ENCODE peak calls at places on chromosomes 2 and 18, in nine cellular contexts. W, P, G, T, X, A, U, K and Z are unnamed samples.

GRCh38 chr18:2848879-2849254 is 2.1 kb downstream of the EMILIN2 start:
- DNase-seq in T (no peak), K (no peak), P (no peak), G (no peak), X (no peak), A (no peak), W (no peak), U (no peak), Z (no peak)

GRCh38 chr2:151258121-151258520 is 3.5 kb downstream of the RBM43 start:
- DNase-seq in U (no peak), A (no peak), G (no peak), X (no peak), T (peak; percentile 57), K (no peak), P (peak; percentile 49), W (no peak), Z (no peak)

GRCh38 chr18:43830905-43831304 is 553.6 kb upstream of the SYT4 start:
- DNase-seq in K (no peak), P (no peak), X (no peak), U (no peak), G (no peak), W (no peak), T (no peak), A (no peak), Z (no peak)

GRCh38 chr2:134574610-134575332 is 144.0 kb downstream of the TMEM163 start:
- DNase-seq in X (no peak), U (no peak), A (no peak), W (no peak), K (no peak), P (no peak), G (peak; percentile 34), T (no peak), Z (no peak)

GRCh38 chr2:1744446-1745170 is at the start of gene PXDN:
- DNase-seq in X (peak; percentile 56), P (peak; percentile 69), W (no peak), G (peak; percentile 97), U (no peak), A (no peak), K (peak; percentile 45), T (no peak), Z (no peak)

GRCh38 chr2:62920070-62920469 is 130.6 kb upstream of the OTX1 start:
- DNase-seq in X (no peak), P (peak; percentile 10), W (no peak), K (no peak), G (no peak), U (no peak), T (no peak), A (no peak), Z (no peak)

GRCh38 chr2:113281920-113282746 is 3.4 kb upstream of the PAX8 start:
- DNase-seq in G (no peak), X (no peak), T (no peak), U (no peak), P (no peak), K (no peak), A (no peak), W (no peak), Z (no peak)

GRCh38 chr2:57141269-57141668 is 905.3 kb upstream of the VRK2 start:
- DNase-seq in T (no peak), X (no peak), P (no peak), A (no peak), U (no peak), W (no peak), G (no peak), K (no peak), Z (no peak)

GRCh38 chr18:62555135-62555534 is 32.3 kb downstream of the ZCCHC2 start:
- DNase-seq in T (no peak), U (peak; percentile 21), W (no peak), A (no peak), K (no peak), P (peak; percentile 19), G (no peak), X (no peak), Z (no peak)

GRCh38 chr2:229243880-229244560 is 27.1 kb downstream of the PID1 start:
- DNase-seq in A (no peak), W (no peak), K (no peak), P (peak; percentile 23), X (no peak), G (no peak), U (no peak), T (no peak), Z (no peak)

GRCh38 chr2:14524041-14524802 is 108.3 kb upstream of the LRATD1 start:
- DNase-seq in K (no peak), T (peak; percentile 34), U (no peak), P (peak; percentile 62), G (no peak), X (no peak), A (no peak), W (peak; percentile 6), Z (no peak)

GRCh38 chr2:31207790-31208189 is 9.5 kb downstream of the CAPN14 start:
- DNase-seq in P (no peak), G (no peak), K (no peak), A (no peak), W (no peak), X (no peak), T (no peak), U (no peak), Z (no peak)

GRCh38 chr2:159557437-159558034 is 58.8 kb downstream of the BAZ2B start:
- DNase-seq in U (no peak), G (no peak), P (no peak), W (peak; percentile 39), K (no peak), A (peak; percentile 6), T (no peak), X (no peak), Z (no peak)

GRCh38 chr2:84906900-84907714 is 1.7 kb downstream of the TMSB10 start:
- DNase-seq in A (peak; percentile 74), P (peak; percentile 86), U (peak; percentile 14), G (peak; percentile 70), X (no peak), T (no peak), K (peak; percentile 69), W (peak; percentile 96), Z (no peak)

GRCh38 chr2:146041291-146041868 is 1521.5 kb upstream of the ZEB2 start:
- DNase-seq in P (no peak), G (peak; percentile 1), A (no peak), W (no peak), T (no peak), X (no peak), U (no peak), K (no peak), Z (no peak)

GRCh38 chr2:8456149-8457091 is 225.4 kb upstream of the ID2 start:
- DNase-seq in K (no peak), P (no peak), X (no peak), W (no peak), A (no peak), T (no peak), U (no peak), G (no peak), Z (no peak)

GRCh38 chr2:118980022-118980421 is 38.0 kb downstream of the MARCO start:
- DNase-seq in T (no peak), A (no peak), W (no peak), K (no peak), X (no peak), G (no peak), P (no peak), U (no peak), Z (no peak)

GRCh38 chr2:179332903-179333302 is 68.3 kb upstream of the SESTD1 start:
- DNase-seq in G (no peak), X (no peak), K (no peak), T (no peak), P (peak; percentile 16), A (no peak), W (peak; percentile 51), U (no peak), Z (no peak)

GRCh38 chr18:78713064-78713463 is 266.6 kb upstream of the SALL3 start:
- DNase-seq in T (no peak), U (peak; percentile 45), W (no peak), K (no peak), P (no peak), G (no peak), X (peak; percentile 15), A (no peak), Z (no peak)
- H3K4me3 ChIP-seq in T (no peak overlapping the region), U (no peak overlapping the region), W (no peak overlapping the region), K (no peak overlapping the region), P (no peak overlapping the region), G (no peak overlapping the region), X (no peak overlapping the region), A (no peak overlapping the region), Z (no peak overlapping the region)

GRCh38 chr2:178194600-178195389 is 483 bp downstream of the OSBPL6 start:
- DNase-seq in K (peak; percentile 19), W (peak; percentile 58), G (peak; percentile 79), T (no peak), X (peak; percentile 52), U (no peak), A (no peak), P (peak; percentile 37), Z (no peak)
- TF ChIP-seq CTCF in K (no peak), W (no peak), G (peak; percentile 4), T (no peak), X (no peak), U (no peak), A (no peak), P (no peak), Z (no peak)

GRCh38 chr2:80122675-80123074 is 181.9 kb downstream of the LRRTM1 start:
- DNase-seq in U (no peak), G (no peak), P (no peak), W (no peak), A (no peak), X (no peak), T (no peak), K (no peak), Z (no peak)
- H3K4me3 ChIP-seq in U (no peak overlapping the region), G (no peak overlapping the region), P (no peak overlapping the region), W (no peak overlapping the region), A (no peak overlapping the region), X (no peak overlapping the region), T (no peak overlapping the region), K (no peak overlapping the region), Z (no peak overlapping the region)

DNA sequence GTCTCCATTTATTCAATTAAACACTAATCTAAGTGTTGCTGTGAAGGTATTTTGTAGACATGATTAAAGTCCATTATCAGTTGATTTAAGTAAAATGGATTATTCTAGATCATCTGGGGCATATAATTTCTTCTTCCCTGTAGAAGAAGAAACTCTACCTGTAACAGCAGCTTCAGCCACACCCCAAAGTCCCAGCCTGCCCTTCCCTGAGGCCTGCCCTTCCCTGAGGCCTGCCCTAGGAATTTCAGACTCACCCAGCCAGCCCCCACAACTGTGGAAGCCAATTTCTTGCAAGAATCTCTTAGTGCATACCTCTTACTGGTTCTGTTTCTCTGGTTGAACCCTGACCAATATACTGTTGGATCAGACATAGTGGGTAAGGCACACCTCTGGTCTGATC is 13.4 kb upstream of the LAPTM4A start:
- DNase-seq in T (no peak), A (no peak), K (peak; percentile 33), X (no peak), G (no peak), U (no peak), P (no peak), W (no peak), Z (no peak)
- TF ChIP-seq CTCF in T (no peak), A (no peak), K (no peak), X (no peak), G (no peak), U (no peak), P (no peak), W (no peak), Z (no peak)